ENCODE peak calls at places on chromosomes 6 and 20, in four cellular contexts. One of them, this sample, is unnamed. For H3K27me3, the result is how much of the 10 kb centered on the place peaks cover.

GRCh38 chr20:9068896-9069663 is at the start of gene PLCB4:
- DNase-seq in Peyer's patch: no peak
- DNase-seq in IMR-90: peak
- DNase-seq in uterus: peak
- DNase-seq in this sample: no peak

GRCh38 chr6:1792989-1793388 is 183.3 kb downstream of the FOXC1 start:
- DNase-seq in Peyer's patch: no peak
- DNase-seq in IMR-90: peak
- DNase-seq in uterus: no peak
- DNase-seq in this sample: no peak

GRCh38 chr20:51985013-51985415 is 182.7 kb upstream of the SALL4 start:
- DNase-seq in Peyer's patch: no peak
- DNase-seq in IMR-90: peak
- DNase-seq in uterus: peak
- DNase-seq in this sample: no peak

GRCh38 chr20:40073535-40074111 is 615.4 kb downstream of the MAFB start:
- DNase-seq in Peyer's patch: no peak
- DNase-seq in IMR-90: no peak
- DNase-seq in uterus: no peak
- DNase-seq in this sample: no peak

GRCh38 chr6:153997221-153997620 is 41.8 kb upstream of the OPRM1 start:
- DNase-seq in Peyer's patch: no peak
- DNase-seq in IMR-90: no peak
- DNase-seq in uterus: no peak
- DNase-seq in this sample: no peak

GRCh38 chr6:47242483-47243386 is 67.0 kb downstream of the TNFRSF21 start:
- DNase-seq in Peyer's patch: peak
- DNase-seq in IMR-90: peak
- DNase-seq in uterus: peak
- DNase-seq in this sample: peak

GRCh38 chr6:129686941-129687627 is 22.9 kb downstream of the ARHGAP18 start:
- DNase-seq in Peyer's patch: peak
- DNase-seq in IMR-90: peak
- DNase-seq in uterus: no peak
- DNase-seq in this sample: no peak

GRCh38 chr20:3687655-3688054 is 5.8 kb upstream of the ADAM33 start:
- DNase-seq in Peyer's patch: no peak
- DNase-seq in IMR-90: peak
- DNase-seq in uterus: peak
- DNase-seq in this sample: no peak

GRCh38 chr20:37341632-37342031 is 4.3 kb upstream of the SRC start:
- DNase-seq in Peyer's patch: no peak
- DNase-seq in IMR-90: no peak
- DNase-seq in uterus: no peak
- DNase-seq in this sample: no peak

DNA sequence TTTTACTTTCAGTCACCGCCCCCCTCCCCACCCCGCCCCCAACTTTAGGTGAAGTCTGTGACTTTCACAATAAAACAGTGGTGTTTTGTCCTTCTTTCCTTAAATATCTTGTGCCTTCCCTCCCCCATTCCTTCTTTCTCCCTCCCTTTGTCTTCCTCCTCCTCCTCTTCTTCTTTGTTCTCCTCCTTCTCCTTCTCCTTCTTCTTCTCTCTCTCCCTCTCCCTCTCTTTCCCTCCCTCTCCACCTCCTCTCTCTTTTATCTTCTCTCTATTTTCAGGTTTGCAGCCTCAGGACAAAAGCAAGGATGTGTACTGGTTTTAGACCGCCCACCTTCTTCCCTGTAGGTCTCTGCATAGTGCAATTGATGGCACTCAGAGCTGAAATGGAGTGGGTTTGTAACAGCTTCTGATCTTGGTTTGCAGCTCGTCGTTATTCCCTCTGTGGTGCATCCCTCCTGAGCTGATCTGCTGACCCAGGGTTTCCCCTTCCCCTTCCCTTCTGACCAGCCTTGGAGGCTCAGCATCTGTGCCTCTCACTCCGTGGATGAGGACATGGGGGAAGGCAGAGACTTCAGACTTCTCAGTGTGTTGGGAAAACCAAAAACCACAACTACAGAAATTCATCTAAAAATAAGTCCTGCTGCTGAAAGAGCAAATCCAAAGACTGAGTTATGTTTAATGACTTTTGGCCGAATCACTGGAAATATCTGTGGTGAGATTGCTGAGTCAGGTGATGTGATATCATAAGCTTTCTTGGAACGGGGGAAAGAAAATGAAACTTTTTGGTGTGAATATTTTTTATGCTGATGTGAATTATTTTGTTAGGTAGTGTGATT is 6.9 kb downstream of the VGLL2 start:
- DNase-seq in Peyer's patch: no peak
- DNase-seq in IMR-90: no peak
- DNase-seq in uterus: no peak
- DNase-seq in this sample: no peak
- H3K27me3 ChIP-seq in Peyer's patch: under half
- H3K27me3 ChIP-seq in IMR-90: under half
- H3K27me3 ChIP-seq in uterus: under half
- H3K27me3 ChIP-seq in this sample: under half

DNA sequence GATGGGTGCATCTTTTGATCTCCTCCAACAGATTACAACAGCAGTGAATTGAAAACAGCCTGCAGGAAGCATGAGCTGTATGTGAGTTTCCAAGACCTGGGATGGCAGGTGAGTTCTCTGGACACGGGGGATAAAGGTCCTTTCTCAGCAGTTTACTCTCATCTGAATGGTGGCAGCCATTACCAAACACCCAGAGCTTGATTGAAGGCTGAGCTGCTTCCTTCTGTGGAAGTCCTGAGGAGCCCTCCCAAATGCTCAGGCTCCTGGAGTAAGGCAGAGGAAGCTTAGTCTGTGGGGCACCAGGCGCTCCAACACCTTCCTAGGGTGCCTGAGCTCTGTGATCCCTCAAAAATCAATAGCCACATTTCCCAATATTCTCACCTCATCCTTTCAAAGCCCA is 31.5 kb downstream of the TXNDC5 start:
- DNase-seq in Peyer's patch: no peak
- DNase-seq in IMR-90: no peak
- DNase-seq in uterus: no peak
- DNase-seq in this sample: no peak
- TF ChIP-seq POLR2A in Peyer's patch: no peak
- TF ChIP-seq POLR2A in IMR-90: no peak
- TF ChIP-seq POLR2A in uterus: no peak
- TF ChIP-seq POLR2A in this sample: no peak

DNA sequence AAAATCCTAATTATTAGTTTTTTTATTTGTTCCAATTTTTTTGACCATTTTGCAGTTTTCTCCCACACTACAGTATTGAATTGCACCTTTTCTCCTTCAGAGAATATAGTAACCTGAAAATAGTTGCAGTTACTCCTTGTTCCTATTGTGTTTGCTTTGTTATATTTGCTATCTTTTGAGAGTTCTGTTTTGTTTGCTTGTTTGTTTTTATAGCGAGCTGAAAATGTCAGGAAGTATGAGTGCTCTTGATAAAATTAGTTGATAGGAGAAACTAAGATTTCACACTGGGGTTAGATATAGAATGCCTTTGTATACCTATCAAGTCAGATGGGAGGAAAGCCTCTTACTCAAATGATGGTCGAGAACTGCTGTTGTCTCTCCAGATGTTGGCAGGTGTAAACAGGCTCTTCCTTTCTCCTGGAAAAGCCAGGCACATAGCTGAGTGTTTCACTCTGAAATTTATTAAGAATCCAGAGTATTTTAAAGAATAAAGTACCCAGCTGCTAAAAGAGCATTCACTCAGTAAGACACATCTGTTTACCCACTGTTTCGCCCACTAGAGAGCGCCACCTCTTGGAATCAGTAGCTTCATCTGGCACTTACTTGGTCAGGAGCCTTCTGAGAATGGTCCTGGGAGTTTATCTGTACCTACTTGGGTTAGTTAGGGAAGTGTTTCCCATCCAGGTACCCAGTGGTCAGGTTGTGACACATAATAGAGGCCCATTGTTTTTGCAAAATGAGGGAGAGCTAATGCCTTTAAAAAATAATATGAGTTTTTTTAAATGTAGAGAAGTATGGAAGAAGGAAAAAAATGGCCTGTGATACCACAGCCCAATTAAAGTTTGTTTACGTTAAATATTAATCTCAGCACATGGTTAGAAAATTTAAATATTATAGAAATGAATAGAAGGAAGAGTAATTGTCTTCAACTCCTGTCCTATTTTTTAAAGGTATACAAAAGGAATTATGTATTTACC is 11.2 kb downstream of the NT5DC1 start:
- DNase-seq in Peyer's patch: no peak
- DNase-seq in IMR-90: peak
- DNase-seq in uterus: no peak
- DNase-seq in this sample: no peak
- TF ChIP-seq CTCF in Peyer's patch: peak
- TF ChIP-seq CTCF in IMR-90: peak
- TF ChIP-seq CTCF in uterus: no peak
- TF ChIP-seq CTCF in this sample: no peak

DNA sequence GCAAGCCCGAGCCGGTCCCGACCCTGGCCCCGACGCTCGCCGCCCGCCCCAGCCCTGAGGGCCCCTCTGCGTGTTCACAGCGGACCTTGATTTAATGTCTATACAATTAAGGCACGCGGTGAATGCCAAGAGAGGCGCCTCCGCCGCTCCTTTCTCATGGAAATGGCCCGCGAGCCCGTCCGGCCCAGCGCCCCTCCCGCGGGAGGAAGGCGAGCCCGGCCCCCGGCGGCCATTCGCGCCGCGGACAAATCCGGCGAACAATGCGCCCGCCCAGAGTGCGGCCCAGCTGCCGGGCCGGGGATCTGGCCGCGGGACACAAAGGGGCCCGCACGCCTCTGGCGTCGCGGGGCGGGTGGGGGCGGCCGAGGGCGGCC is 37.5 kb downstream of the YTHDF1 start:
- DNase-seq in Peyer's patch: no peak
- DNase-seq in IMR-90: no peak
- DNase-seq in uterus: no peak
- DNase-seq in this sample: no peak
- H3K27me3 ChIP-seq in Peyer's patch: under half
- H3K27me3 ChIP-seq in IMR-90: half or more
- H3K27me3 ChIP-seq in uterus: under half
- H3K27me3 ChIP-seq in this sample: half or more

GRCh38 chr6:35922139-35922554 is 1.2 kb upstream of the SRPK1 start:
- DNase-seq in Peyer's patch: no peak
- DNase-seq in IMR-90: no peak
- DNase-seq in uterus: no peak
- DNase-seq in this sample: no peak

GRCh38 chr6:35919827-35920751 is 809 bp downstream of the SRPK1 start:
- DNase-seq in Peyer's patch: peak
- DNase-seq in IMR-90: peak
- DNase-seq in uterus: no peak
- DNase-seq in this sample: no peak

GRCh38 chr6:35919085-35919826 is 1.6 kb downstream of the SRPK1 start:
- DNase-seq in Peyer's patch: no peak
- DNase-seq in IMR-90: peak
- DNase-seq in uterus: no peak
- DNase-seq in this sample: no peak

GRCh38 chr6:35924146-35924545 is 3.2 kb upstream of the SRPK1 start:
- DNase-seq in Peyer's patch: no peak
- DNase-seq in IMR-90: no peak
- DNase-seq in uterus: no peak
- DNase-seq in this sample: no peak

DNA sequence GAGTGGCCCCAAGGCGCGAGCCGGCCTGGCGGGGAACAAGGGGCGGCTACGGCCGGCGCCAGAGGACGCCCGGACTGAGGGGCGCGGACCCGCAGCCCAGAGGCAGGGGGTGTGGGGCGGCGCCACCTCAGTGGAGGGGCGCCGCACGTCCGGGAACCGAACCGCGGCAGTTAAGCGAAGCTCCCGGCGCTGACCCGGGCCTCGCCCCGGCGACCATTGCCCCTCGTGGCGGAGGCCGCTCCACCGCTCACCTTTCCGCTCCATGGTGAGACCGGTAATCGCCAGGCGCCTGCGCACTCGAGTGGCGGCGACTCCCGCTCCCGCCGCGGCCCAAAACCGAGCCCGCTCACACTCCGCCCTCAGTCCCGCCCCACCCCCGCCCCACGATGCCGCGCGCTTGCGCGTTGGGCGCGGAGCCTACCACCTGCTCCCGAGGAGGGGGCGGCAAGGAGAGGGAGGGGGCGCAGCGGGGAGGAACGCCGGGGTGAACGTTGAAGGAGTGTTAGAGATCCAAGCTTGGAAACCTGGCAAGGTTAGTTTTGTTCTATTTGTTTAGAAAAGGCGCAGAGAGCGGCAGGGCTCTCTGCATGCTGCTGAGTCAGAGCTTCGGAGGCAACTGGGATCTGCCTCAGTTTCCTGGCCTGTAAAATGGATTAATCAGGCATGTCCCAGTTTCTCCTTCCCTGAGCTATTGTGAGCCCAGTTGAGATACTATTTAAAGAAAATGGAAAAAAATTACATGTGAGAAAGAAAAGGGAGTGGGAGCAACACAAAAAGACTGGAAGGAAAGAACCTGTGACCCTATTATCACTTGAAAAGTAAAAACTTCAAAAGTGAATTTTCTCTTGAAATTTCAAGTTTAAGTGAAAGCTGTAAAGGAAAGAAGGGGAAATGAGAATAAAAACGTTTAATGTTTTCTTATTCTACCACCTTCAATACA is at the start of gene SRPK1:
- DNase-seq in Peyer's patch: peak
- DNase-seq in IMR-90: peak
- DNase-seq in uterus: peak
- DNase-seq in this sample: peak
- TF ChIP-seq POLR2A in Peyer's patch: peak
- TF ChIP-seq POLR2A in IMR-90: peak
- TF ChIP-seq POLR2A in uterus: peak
- TF ChIP-seq POLR2A in this sample: peak

GRCh38 chr6:4088684-4089083 is 9.7 kb upstream of the FAM217A start:
- DNase-seq in Peyer's patch: no peak
- DNase-seq in IMR-90: no peak
- DNase-seq in uterus: no peak
- DNase-seq in this sample: no peak
- TF ChIP-seq CTCF in Peyer's patch: no peak
- TF ChIP-seq CTCF in IMR-90: no peak
- TF ChIP-seq CTCF in uterus: no peak
- TF ChIP-seq CTCF in this sample: no peak

GRCh38 chr20:59194023-59194935 is 30.7 kb downstream of the ZNF831 start:
- DNase-seq in Peyer's patch: no peak
- DNase-seq in IMR-90: no peak
- DNase-seq in uterus: no peak
- DNase-seq in this sample: no peak

GRCh38 chr20:59193325-59193724 is 29.7 kb downstream of the ZNF831 start:
- DNase-seq in Peyer's patch: no peak
- DNase-seq in IMR-90: no peak
- DNase-seq in uterus: no peak
- DNase-seq in this sample: no peak

GRCh38 chr20:59191756-59192532 is 28.3 kb downstream of the ZNF831 start:
- DNase-seq in Peyer's patch: no peak
- DNase-seq in IMR-90: no peak
- DNase-seq in uterus: no peak
- DNase-seq in this sample: no peak

GRCh38 chr20:59191036-59191755 is 27.6 kb downstream of the ZNF831 start:
- DNase-seq in Peyer's patch: no peak
- DNase-seq in IMR-90: no peak
- DNase-seq in uterus: no peak
- DNase-seq in this sample: no peak

GRCh38 chr20:59192533-59192896 is 28.9 kb downstream of the ZNF831 start:
- DNase-seq in Peyer's patch: no peak
- DNase-seq in IMR-90: no peak
- DNase-seq in uterus: no peak
- DNase-seq in this sample: no peak
- H3K27me3 ChIP-seq in Peyer's patch: under half
- H3K27me3 ChIP-seq in IMR-90: under half
- H3K27me3 ChIP-seq in uterus: under half
- H3K27me3 ChIP-seq in this sample: under half